ENCODE peak calls at places on chromosomes 4 and X, in five cellular contexts. One of them, this sample, is unnamed.

GRCh38 chr4:143506031-143506430 is 7.5 kb upstream of the SMARCA5 start:
- DNase-seq in K562: no peak
- DNase-seq in SK-N-SH: no peak
- DNase-seq in HepG2: no peak
- DNase-seq in GM12878: no peak
- DNase-seq in this sample: no peak

GRCh38 chrX:136936183-136936549 is 55.6 kb upstream of the RBMX start:
- DNase-seq in SK-N-SH: no peak
- DNase-seq in GM12878: no peak
- DNase-seq in K562: no peak
- DNase-seq in HepG2: no peak
- DNase-seq in this sample: no peak

GRCh38 chr4:95729596-95729995 is 110.3 kb upstream of the PDHA2 start:
- DNase-seq in HepG2: no peak
- DNase-seq in K562: no peak
- DNase-seq in SK-N-SH: no peak
- DNase-seq in GM12878: no peak
- DNase-seq in this sample: no peak

GRCh38 chrX:65300104-65300809 is 234.3 kb downstream of the LAS1L start:
- DNase-seq in SK-N-SH: no peak
- DNase-seq in K562: no peak
- DNase-seq in GM12878: no peak
- DNase-seq in HepG2: peak
- DNase-seq in this sample: no peak

GRCh38 chrX:40175416-40176255 is 77.9 kb upstream of the BCOR start:
- DNase-seq in GM12878: no peak
- DNase-seq in SK-N-SH: peak
- DNase-seq in HepG2: peak
- DNase-seq in K562: peak
- DNase-seq in this sample: no peak

GRCh38 chrX:3075959-3076358 is 34.7 kb downstream of the ARSF start:
- DNase-seq in HepG2: no peak
- DNase-seq in SK-N-SH: no peak
- DNase-seq in K562: no peak
- DNase-seq in GM12878: no peak
- DNase-seq in this sample: no peak

GRCh38 chrX:46036508-46036907 is 508.7 kb downstream of the ZNF674 start:
- DNase-seq in HepG2: no peak
- DNase-seq in SK-N-SH: no peak
- DNase-seq in GM12878: no peak
- DNase-seq in K562: no peak
- DNase-seq in this sample: no peak

GRCh38 chr4:3410401-3411135 is 31.2 kb upstream of the HGFAC start:
- DNase-seq in HepG2: no peak
- DNase-seq in GM12878: no peak
- DNase-seq in K562: no peak
- DNase-seq in SK-N-SH: no peak
- DNase-seq in this sample: no peak

GRCh38 chr4:73867783-73868182 is 1.4 kb upstream of the CXCL1 start:
- DNase-seq in SK-N-SH: no peak
- DNase-seq in GM12878: no peak
- DNase-seq in HepG2: no peak
- DNase-seq in K562: no peak
- DNase-seq in this sample: no peak

GRCh38 chrX:49282647-49283011 is 13.0 kb downstream of the PPP1R3F start:
- DNase-seq in HepG2: no peak
- DNase-seq in SK-N-SH: peak
- DNase-seq in GM12878: no peak
- DNase-seq in K562: peak
- DNase-seq in this sample: peak

GRCh38 chr4:5037553-5038551 is 13.4 kb upstream of the STK32B start:
- DNase-seq in HepG2: peak
- DNase-seq in SK-N-SH: no peak
- DNase-seq in K562: no peak
- DNase-seq in GM12878: no peak
- DNase-seq in this sample: no peak
- TF ChIP-seq FOXM1 in HepG2: no peak
- TF ChIP-seq FOXM1 in SK-N-SH: no peak
- TF ChIP-seq FOXM1 in K562: peak
- TF ChIP-seq FOXM1 in GM12878: no peak
- TF ChIP-seq FOXM1 in this sample: no peak

GRCh38 chrX:9899640-9900075 is 67.5 kb upstream of the CLDN34 start:
- DNase-seq in SK-N-SH: no peak
- DNase-seq in GM12878: no peak
- DNase-seq in HepG2: no peak
- DNase-seq in K562: no peak
- DNase-seq in this sample: no peak
- TF ChIP-seq FOXM1 in SK-N-SH: no peak
- TF ChIP-seq FOXM1 in GM12878: peak
- TF ChIP-seq FOXM1 in HepG2: no peak
- TF ChIP-seq FOXM1 in K562: no peak
- TF ChIP-seq FOXM1 in this sample: no peak

DNA sequence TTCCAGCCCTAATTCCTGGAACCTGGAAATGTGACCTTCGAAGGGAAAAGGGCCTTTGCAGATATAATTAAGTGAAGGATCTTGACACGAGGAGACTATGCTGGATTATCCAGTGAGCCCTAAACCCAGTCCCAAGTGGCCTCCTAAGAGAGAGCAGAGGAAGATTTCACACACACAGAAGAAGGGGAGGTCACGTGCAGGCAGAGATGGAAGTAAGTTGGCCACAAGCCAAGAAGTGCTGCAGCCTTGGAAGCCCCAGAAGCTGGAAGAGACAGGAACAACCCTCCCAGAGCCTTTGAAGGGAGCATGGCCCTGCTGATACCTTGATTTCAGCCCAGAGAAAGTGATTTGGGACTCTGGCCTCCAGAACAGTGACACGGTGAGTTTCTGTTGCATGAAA is 51.9 kb downstream of the EVC2 start:
- DNase-seq in K562: no peak
- DNase-seq in GM12878: no peak
- DNase-seq in SK-N-SH: no peak
- DNase-seq in HepG2: no peak
- DNase-seq in this sample: no peak
- TF ChIP-seq FOXM1 in K562: no peak
- TF ChIP-seq FOXM1 in GM12878: no peak
- TF ChIP-seq FOXM1 in SK-N-SH: no peak
- TF ChIP-seq FOXM1 in HepG2: no peak
- TF ChIP-seq FOXM1 in this sample: no peak

DNA sequence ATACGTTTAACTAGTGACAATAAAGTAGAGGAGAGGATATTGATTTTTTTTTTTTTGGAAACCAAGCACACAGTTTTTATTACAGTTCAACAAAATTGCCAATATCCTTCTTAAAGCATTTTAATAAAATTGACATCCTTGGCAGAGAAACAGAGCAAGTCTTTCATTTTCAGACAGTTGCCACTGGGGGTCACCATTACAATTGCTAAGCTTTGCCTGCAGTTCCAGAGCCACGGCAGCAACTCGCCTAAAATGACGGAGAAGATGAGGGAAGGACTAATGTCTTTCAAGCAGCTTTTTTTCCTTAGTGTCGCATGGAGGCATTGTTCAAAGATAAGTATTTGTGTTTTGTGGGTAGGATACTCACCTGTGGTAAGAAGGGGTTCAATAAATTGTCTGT is 507.8 kb upstream of the ARX start:
- DNase-seq in SK-N-SH: peak
- DNase-seq in HepG2: peak
- DNase-seq in GM12878: no peak
- DNase-seq in K562: no peak
- DNase-seq in this sample: peak
- TF ChIP-seq FOXM1 in SK-N-SH: no peak
- TF ChIP-seq FOXM1 in HepG2: no peak
- TF ChIP-seq FOXM1 in GM12878: no peak
- TF ChIP-seq FOXM1 in K562: no peak
- TF ChIP-seq FOXM1 in this sample: no peak

GRCh38 chr4:41212221-41213203 is 1.8 kb downstream of the APBB2 start:
- DNase-seq in SK-N-SH: peak
- DNase-seq in GM12878: peak
- DNase-seq in K562: no peak
- DNase-seq in HepG2: peak
- DNase-seq in this sample: peak
- TF ChIP-seq FOXM1 in SK-N-SH: no peak
- TF ChIP-seq FOXM1 in GM12878: peak
- TF ChIP-seq FOXM1 in K562: no peak
- TF ChIP-seq FOXM1 in HepG2: no peak
- TF ChIP-seq FOXM1 in this sample: no peak

DNA sequence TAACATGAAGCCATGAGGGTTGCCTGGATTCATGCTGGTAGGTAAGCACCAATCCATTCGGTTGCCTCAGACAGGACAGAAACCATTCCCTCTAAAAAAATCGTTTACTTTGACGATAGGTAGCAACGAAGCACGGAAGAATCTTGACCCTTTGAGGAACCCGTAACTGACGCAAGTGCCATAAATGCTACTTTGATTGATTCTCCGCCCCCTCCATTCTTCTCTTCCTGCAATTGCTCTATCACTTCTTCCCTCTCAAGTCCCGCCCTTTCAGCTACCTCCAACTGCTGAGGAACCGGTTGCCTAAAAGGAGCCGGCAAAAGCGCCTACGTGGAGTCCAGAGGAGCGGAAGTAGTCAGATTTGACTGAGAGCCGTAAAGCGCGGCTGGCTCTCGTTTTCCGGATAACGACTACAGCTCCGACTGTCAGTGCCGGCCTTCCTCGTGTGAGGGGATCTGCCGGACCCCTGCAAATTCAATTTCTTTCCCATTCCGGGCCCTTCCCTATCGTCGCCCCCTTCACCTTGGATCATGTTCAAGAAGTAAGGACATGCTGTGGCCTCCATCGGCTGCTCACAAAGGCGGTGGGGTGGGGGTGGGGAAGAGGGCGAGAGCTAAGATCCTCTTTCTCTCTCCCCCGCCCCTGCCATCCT is at the start of gene MCTS1:
- DNase-seq in SK-N-SH: peak
- DNase-seq in K562: peak
- DNase-seq in HepG2: peak
- DNase-seq in GM12878: peak
- DNase-seq in this sample: peak
- TF ChIP-seq FOXM1 in SK-N-SH: no peak
- TF ChIP-seq FOXM1 in K562: no peak
- TF ChIP-seq FOXM1 in HepG2: no peak
- TF ChIP-seq FOXM1 in GM12878: no peak
- TF ChIP-seq FOXM1 in this sample: no peak

DNA sequence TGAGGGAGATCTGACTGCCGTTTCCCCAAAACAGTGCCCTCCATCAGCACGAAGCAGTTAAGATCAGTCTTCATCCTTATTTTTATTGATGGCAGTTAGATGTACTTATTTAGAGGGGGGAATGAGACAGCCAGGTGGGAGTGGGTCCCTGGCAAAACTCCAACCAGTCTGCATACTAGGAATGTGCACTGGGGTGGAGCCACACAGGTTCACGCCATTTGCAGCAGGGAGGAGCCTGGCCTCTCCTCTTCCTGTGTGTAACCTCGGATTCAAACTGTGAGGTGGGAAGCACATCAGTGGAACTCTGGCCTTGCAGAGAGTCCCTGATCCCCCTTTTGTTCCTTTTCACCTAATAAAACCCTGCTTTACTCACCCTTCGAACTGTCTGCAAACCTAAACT is 987.7 kb upstream of the GRIA3 start:
- DNase-seq in GM12878: no peak
- DNase-seq in SK-N-SH: no peak
- DNase-seq in HepG2: no peak
- DNase-seq in K562: no peak
- DNase-seq in this sample: no peak
- TF ChIP-seq FOXM1 in GM12878: no peak
- TF ChIP-seq FOXM1 in SK-N-SH: no peak
- TF ChIP-seq FOXM1 in HepG2: no peak
- TF ChIP-seq FOXM1 in K562: no peak
- TF ChIP-seq FOXM1 in this sample: no peak

DNA sequence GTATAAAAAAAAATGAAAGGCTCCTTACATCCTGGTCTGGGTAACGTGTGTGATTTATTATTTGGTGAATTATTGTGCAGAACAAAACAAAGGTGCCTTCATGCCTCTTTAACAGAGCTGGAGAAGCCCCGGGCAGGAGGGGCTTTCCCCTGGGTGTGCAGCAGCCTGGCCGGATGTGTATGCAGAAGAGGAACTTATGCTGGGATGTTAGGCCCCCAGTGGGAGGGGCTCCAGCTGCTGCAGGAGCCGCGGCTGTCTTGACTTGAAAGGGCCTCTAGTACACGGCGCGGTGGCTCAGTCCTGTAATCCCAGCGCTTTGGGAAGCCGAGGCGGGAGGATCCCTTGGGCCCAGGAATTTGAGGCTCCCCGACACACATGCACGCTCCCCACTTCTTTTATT is 16.0 kb downstream of the CCNQ start:
- DNase-seq in SK-N-SH: peak
- DNase-seq in GM12878: peak
- DNase-seq in K562: peak
- DNase-seq in HepG2: peak
- DNase-seq in this sample: no peak
- TF ChIP-seq FOXM1 in SK-N-SH: no peak
- TF ChIP-seq FOXM1 in GM12878: no peak
- TF ChIP-seq FOXM1 in K562: no peak
- TF ChIP-seq FOXM1 in HepG2: no peak
- TF ChIP-seq FOXM1 in this sample: no peak

DNA sequence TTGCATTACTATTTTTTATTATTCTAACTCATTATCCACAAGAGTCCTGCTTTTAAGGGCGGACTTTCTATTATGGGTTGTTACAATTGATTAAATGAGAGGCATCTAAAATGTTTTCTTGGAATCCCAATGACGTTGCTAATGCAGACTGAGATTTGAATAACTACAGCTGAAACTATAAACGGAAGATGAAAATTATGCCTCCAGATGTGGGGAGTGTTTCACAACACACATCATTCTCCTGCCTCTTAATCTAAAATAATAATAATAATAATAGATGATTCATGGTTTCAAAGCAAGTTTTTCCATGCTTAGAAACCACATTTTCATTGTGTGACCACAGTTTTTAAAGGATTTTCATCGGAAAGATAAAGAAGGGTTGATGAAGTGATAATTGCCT is 306.9 kb upstream of the CPEB2 start:
- DNase-seq in HepG2: no peak
- DNase-seq in GM12878: no peak
- DNase-seq in SK-N-SH: no peak
- DNase-seq in K562: no peak
- DNase-seq in this sample: no peak
- TF ChIP-seq FOXM1 in HepG2: no peak
- TF ChIP-seq FOXM1 in GM12878: no peak
- TF ChIP-seq FOXM1 in SK-N-SH: no peak
- TF ChIP-seq FOXM1 in K562: no peak
- TF ChIP-seq FOXM1 in this sample: no peak

DNA sequence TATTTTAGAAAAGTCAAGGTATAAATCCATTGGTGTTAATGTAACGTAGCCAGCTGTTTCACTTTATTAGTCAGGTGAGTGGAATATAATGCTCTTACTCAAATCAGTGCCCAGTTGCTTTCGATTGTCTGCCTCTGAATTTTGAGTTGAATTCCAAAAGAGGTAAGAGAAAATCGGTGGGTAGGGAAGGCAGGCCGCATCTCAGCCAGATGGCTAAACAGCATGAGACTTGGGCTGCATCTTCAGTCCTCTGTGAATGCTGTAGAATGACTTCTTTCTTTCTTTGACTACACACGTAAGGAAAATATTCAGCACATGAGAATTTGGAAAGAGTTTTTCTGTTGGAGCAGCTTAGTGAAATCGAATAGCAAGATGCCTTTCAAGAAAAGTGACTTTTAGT is 49.5 kb downstream of the TSPAN7 start:
- DNase-seq in GM12878: no peak
- DNase-seq in HepG2: no peak
- DNase-seq in SK-N-SH: no peak
- DNase-seq in K562: no peak
- DNase-seq in this sample: no peak
- TF ChIP-seq FOXM1 in GM12878: no peak
- TF ChIP-seq FOXM1 in HepG2: no peak
- TF ChIP-seq FOXM1 in SK-N-SH: no peak
- TF ChIP-seq FOXM1 in K562: no peak
- TF ChIP-seq FOXM1 in this sample: no peak

This sample was measured in HEK293T.